ENCODE peak calls at places on chromosome 5, in four cellular contexts. W is upper lobe of right lung; C is thoracic aorta; O is CD4-positive, alpha-beta T cell. H is an unnamed sample.

GRCh38 chr5:102795546-102795945 is 40.4 kb downstream of the PAM start:
- DNase-seq in C (no peak), O (no peak), W (no peak), H (no peak)

GRCh38 chr5:76733049-76733417 is 17.1 kb downstream of the F2R start:
- DNase-seq in O (peak), W (no peak), C (no peak), H (no peak)

GRCh38 chr5:36279054-36279698 is 22.5 kb downstream of the RANBP3L start:
- DNase-seq in C (no peak), O (no peak), W (no peak), H (no peak)

GRCh38 chr5:120055858-120056257 is 408.2 kb upstream of the PRR16 start:
- DNase-seq in O (no peak), W (no peak), C (no peak), H (no peak)

GRCh38 chr5:133602829-133603380 is 9.4 kb downstream of the FSTL4 start:
- DNase-seq in O (no peak), C (no peak), W (no peak), H (no peak)

GRCh38 chr5:36683821-36684434 is 77.5 kb downstream of the SLC1A3 start:
- DNase-seq in C (no peak), O (no peak), W (peak), H (peak)

GRCh38 chr5:96595300-96596090 is 66.7 kb upstream of the CAST start:
- DNase-seq in O (no peak), W (no peak), C (no peak), H (no peak)

GRCh38 chr5:122458278-122458872 is 146.3 kb downstream of the SNCAIP start:
- DNase-seq in W (no peak), O (no peak), C (no peak), H (no peak)

GRCh38 chr5:1462358-1462757 is 17.1 kb upstream of the SLC6A3 start:
- DNase-seq in C (no peak), W (peak), O (no peak), H (no peak)

GRCh38 chr5:55363861-55364260 is 56.1 kb downstream of the MTREX start:
- DNase-seq in O (no peak), C (no peak), W (no peak), H (no peak)

GRCh38 chr5:31573494-31573893 is 41.4 kb downstream of the C5orf22 start:
- DNase-seq in C (no peak), W (no peak), O (no peak), H (no peak)

GRCh38 chr5:165076686-165077085 is 1571.3 kb downstream of the MAT2B start:
- DNase-seq in W (no peak), O (no peak), C (no peak), H (no peak)

GRCh38 chr5:164296603-164297080 is 791.2 kb downstream of the MAT2B start:
- DNase-seq in O (no peak), C (no peak), W (no peak), H (no peak)

GRCh38 chr5:98694902-98695301 is 78.6 kb upstream of the RGMB start:
- DNase-seq in O (no peak), C (no peak), W (no peak), H (no peak)

GRCh38 chr5:127960126-127960744 is 123.3 kb upstream of the SLC12A2 start:
- DNase-seq in C (no peak), O (no peak), W (no peak), H (no peak)

GRCh38 chr5:142409253-142409594 is 84.4 kb upstream of the SPRY4 start:
- DNase-seq in O (no peak), W (no peak), C (no peak), H (no peak)

GRCh38 chr5:75277463-75277862 is 40.8 kb upstream of the ANKRD31 start:
- DNase-seq in W (no peak), O (no peak), C (no peak), H (no peak)

GRCh38 chr5:96781031-96781733 is 26.6 kb downstream of the ERAP1 start:
- DNase-seq in W (no peak), C (no peak), O (no peak), H (no peak)

GRCh38 chr5:179870403-179870903 is 11.8 kb upstream of the MRNIP start:
- DNase-seq in O (no peak), C (no peak), W (peak), H (no peak)

GRCh38 chr5:176882566-176882900 is 16.6 kb downstream of the HK3 start:
- DNase-seq in C (no peak), O (no peak), W (no peak), H (no peak)

GRCh38 chr5:79806741-79807140 is 117.1 kb downstream of the CMYA5 start:
- DNase-seq in W (no peak), C (no peak), O (no peak), H (no peak)

GRCh38 chr5:139764250-139764791 is 31.3 kb upstream of the PSD2 start:
- DNase-seq in O (no peak), C (no peak), W (no peak), H (no peak)

GRCh38 chr5:534743-535671 is 10.8 kb upstream of the SLC9A3 start:
- DNase-seq in C (no peak), O (no peak), W (peak), H (no peak)

GRCh38 chr5:101288633-101289032 is 385.6 kb upstream of the ST8SIA4 start:
- DNase-seq in W (no peak), O (no peak), C (no peak), H (no peak)

GRCh38 chr5:141513021-141513626 is 24.2 kb downstream of the PCDHGC5 start:
- DNase-seq in W (no peak), O (no peak), C (no peak), H (no peak)

GRCh38 chr5:159531554-159532105 is 201.3 kb upstream of the IL12B start:
- DNase-seq in W (no peak), O (no peak), C (no peak), H (no peak)

GRCh38 chr5:143262393-143263174 is 140.9 kb downstream of the NR3C1 start:
- DNase-seq in W (no peak), O (no peak), C (no peak), H (no peak)

GRCh38 chr5:141997358-141998006 is 15.3 kb downstream of the GNPDA1 start:
- DNase-seq in C (no peak), O (no peak), W (no peak), H (no peak)

GRCh38 chr5:145912019-145912418 is 24.4 kb upstream of the SH3RF2 start:
- DNase-seq in W (no peak), O (no peak), C (no peak), H (no peak)

GRCh38 chr5:145911164-145911563 is 25.2 kb upstream of the SH3RF2 start:
- DNase-seq in W (no peak), O (no peak), C (no peak), H (no peak)

GRCh38 chr5:145904743-145905142 is 31.6 kb upstream of the SH3RF2 start:
- DNase-seq in W (no peak), O (no peak), C (no peak), H (no peak)

GRCh38 chr5:145906401-145906800 is 30.0 kb upstream of the SH3RF2 start:
- DNase-seq in C (no peak), W (no peak), O (no peak), H (no peak)

GRCh38 chr5:145908206-145908945 is 28.0 kb upstream of the SH3RF2 start:
- DNase-seq in O (no peak), C (no peak), W (no peak), H (no peak)
- TF ChIP-seq CTCF in O (no peak), C (peak), W (no peak), H (no peak)

DNA sequence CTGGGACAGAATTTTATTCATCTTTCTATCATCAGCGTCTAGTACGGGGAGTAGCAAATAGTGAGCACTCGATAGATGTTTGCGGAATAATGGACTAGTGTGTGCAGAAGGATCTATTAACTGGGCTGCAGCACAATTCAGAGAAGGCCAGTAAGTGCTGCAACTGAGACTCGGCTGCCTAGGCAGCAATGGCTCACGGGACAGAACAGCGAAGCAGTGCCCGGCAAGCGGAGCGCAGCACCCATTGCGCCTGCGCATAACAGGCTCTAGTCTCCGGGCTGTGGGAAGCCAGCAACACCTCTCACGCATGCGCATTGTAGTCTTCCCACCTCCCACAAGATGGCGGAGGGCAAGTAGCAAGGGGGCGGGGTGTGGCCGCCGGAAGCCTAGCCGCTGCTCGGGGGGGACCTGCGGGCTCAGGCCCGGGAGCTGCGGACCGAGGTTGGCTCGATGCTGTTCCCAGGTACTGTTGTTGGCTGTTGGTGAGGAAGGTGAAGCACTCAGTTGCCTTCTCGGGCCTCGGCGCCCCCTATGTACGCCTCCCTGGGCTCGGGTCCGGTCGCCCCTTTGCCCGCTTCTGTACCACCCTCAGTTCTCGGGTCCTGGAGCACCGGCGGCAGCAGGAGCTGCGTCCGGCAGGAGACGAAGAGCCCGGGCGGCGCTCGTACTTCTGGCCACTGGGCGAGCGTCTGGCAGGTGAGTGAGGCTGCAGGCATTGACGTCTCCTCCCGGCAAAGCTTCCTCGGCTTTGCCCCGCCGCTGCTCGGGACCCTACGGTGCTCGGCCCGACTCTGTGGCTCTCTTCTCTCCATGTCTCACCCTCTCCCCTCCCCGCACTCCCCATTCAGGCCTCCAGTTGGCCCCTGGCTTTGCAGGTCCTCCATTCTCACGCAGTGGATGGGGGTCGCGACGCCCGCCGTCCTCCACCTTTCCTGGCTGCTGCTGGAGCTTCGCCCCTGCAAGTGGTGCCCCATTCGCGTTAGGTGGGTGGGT is 30.2 kb upstream of the APC start:
- DNase-seq in O (peak), C (peak), W (peak), H (peak)
- TF ChIP-seq CTCF in O (no peak), C (no peak), W (no peak), H (no peak)

GRCh38 chr5:65766159-65766558 is 44.2 kb downstream of the NLN start:
- DNase-seq in O (no peak), W (no peak), C (no peak), H (no peak)

GRCh38 chr5:65765582-65765981 is 43.6 kb downstream of the NLN start:
- DNase-seq in W (no peak), C (no peak), O (no peak), H (no peak)

GRCh38 chr5:65762234-65762633 is 40.2 kb downstream of the NLN start:
- DNase-seq in W (no peak), C (no peak), O (no peak), H (no peak)

GRCh38 chr5:65758546-65759144 is 36.6 kb downstream of the NLN start:
- DNase-seq in O (no peak), C (no peak), W (no peak), H (no peak)

DNA sequence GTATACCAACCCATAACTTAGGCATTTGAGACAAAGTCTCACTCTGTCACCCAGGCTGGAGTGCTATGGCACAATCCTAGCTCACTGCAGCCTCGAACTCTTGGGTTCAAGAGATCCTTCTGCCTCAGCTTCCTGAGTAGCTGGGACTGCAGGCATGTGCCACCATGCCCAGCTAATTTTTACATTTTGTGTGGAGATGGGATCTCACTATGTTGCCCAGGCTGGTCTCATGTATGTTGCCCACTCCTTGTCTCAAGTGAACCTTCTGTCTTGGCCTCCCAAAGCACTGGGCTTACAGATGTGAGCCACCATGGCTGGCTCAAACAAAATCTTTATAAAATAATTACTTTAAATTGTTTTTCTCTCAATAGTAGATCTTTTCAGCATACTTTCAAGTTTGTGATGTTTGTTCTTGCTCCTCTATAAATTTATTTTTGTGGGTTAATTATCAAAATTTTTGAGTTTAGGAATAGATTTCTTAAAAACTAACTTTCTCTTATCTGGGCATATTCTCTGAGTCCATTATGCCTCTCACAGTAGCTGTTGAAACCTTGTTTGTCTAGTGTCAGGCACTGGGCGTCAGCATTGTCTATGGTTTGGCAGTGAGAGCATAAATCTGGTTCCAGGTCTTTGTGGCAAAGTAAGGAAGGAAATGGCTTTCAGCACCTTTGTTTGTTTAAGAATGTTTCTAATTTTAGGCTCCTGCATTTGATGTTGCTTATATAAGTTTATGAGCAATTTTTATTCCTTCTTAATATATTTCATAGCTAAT is 38.7 kb downstream of the NLN start:
- DNase-seq in C (no peak), W (no peak), O (peak), H (no peak)
- TF ChIP-seq CTCF in C (no peak), W (peak), O (peak), H (no peak)

GRCh38 chr5:43017438-43017820 is 22.7 kb downstream of the ANXA2R start:
- DNase-seq in W (no peak), C (no peak), O (peak), H (no peak)

GRCh38 chr5:43020294-43020711 is 19.8 kb downstream of the ANXA2R start:
- DNase-seq in O (no peak), C (no peak), W (no peak), H (no peak)

GRCh38 chr5:43016217-43016779 is 23.8 kb downstream of the ANXA2R start:
- DNase-seq in W (no peak), O (no peak), C (no peak), H (no peak)

GRCh38 chr5:43019293-43019614 is 20.9 kb downstream of the ANXA2R start:
- DNase-seq in O (peak), C (no peak), W (no peak), H (no peak)

DNA sequence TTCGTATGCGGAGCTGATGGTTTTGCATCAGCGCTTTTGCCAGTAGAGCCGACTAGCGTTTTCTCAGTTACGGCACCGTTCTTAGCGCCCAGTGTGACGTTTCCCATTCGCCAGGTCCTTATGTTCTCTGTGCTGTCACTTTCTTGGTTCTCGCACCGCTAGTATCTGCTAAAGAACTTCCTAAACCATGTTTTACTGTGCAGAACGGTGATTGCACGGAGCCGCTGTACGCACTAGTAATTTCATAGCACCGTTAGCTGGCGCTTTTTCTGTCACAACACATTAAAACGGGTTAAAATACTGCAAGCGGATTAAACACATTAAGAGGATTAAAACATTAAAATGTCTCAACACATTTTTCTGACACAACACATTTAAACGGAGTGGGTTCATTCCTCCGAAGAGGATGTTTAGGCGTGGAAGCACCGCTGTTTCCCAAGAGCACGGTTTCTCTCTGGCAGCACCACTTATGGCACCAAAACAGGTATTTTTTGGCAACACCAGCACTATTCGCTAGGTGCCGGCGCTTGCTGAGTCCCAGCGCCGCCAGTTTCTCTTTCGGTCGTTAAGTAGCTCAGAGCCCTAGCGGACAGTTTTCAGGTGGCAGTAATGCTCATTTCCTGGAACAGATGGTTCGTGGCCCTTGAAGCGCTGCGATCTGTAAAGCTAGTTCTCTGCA is 20.4 kb downstream of the ANXA2R start:
- DNase-seq in O (peak), W (peak), C (no peak), H (no peak)
- TF ChIP-seq CTCF in O (peak), W (peak), C (no peak), H (no peak)

DNA sequence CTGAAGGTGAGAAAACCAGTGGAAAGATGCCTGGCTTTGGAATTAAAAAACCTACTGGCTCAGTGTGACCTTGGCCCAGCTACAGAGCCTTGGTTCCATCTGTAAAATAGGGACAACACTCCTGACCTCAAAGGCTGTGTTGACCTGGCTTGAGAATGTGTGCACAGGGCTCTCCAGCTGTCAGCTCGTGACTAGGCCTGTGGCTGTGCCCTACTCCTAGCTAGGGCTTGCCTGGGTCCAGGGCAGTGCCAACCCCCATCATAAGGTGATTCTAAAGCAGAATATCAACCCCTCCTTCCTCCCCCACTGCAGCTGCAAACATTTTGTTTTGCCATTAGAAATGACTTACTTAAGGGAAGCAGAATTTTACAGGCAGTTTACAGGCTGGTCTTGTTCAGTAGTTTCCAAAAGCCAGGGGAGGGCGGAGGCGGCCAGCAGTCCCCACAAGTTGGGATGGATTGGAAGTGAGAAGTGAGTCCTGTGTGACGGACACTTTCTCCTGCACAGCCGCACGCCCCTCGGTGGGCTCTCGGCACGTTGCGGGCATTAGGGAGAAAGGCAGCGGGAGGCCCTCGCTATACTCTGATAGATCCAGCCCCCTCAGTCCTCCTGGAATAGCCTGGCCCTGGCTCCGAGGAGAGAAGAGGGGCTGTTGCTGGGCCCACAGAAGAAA is 7.2 kb downstream of the PITX1 start:
- DNase-seq in W (no peak), O (no peak), C (no peak), H (no peak)
- TF ChIP-seq CTCF in W (no peak), O (no peak), C (no peak), H (no peak)

H was measured in lower leg skin.